ENCODE peak calls at places on chromosome 1, in seven cellular contexts. One of them, this sample, is unnamed.

GRCh38 chr1:79646885-79647284 is 640.4 kb upstream of the ADGRL4 start:
- DNase-seq in amniotic stem cell: no peak
- DNase-seq in CD14-positive monocyte: no peak
- DNase-seq in NCI-H748 treated with DMSO at 0.1 percent for 48 hours: no peak
- DNase-seq in HuH-7: no peak
- DNase-seq in nephron progenitor cell: no peak
- DNase-seq in retina: no peak
- DNase-seq in this sample: no peak

GRCh38 chr1:223718850-223719249 is 6.5 kb downstream of the CAPN2 start:
- DNase-seq in amniotic stem cell: no peak
- DNase-seq in HuH-7: no peak
- DNase-seq in NCI-H748 treated with DMSO at 0.1 percent for 48 hours: no peak
- DNase-seq in nephron progenitor cell: no peak
- DNase-seq in CD14-positive monocyte: no peak
- DNase-seq in retina: no peak
- DNase-seq in this sample: no peak

GRCh38 chr1:193592325-193592724 is 405.9 kb upstream of the B3GALT2 start:
- DNase-seq in CD14-positive monocyte: no peak
- DNase-seq in nephron progenitor cell: no peak
- DNase-seq in amniotic stem cell: no peak
- DNase-seq in HuH-7: no peak
- DNase-seq in retina: no peak
- DNase-seq in NCI-H748 treated with DMSO at 0.1 percent for 48 hours: no peak
- DNase-seq in this sample: no peak

GRCh38 chr1:16393255-16394177 is 26.5 kb downstream of the SZRD1 start:
- DNase-seq in CD14-positive monocyte: no peak
- DNase-seq in retina: no peak
- DNase-seq in NCI-H748 treated with DMSO at 0.1 percent for 48 hours: no peak
- DNase-seq in nephron progenitor cell: no peak
- DNase-seq in amniotic stem cell: no peak
- DNase-seq in HuH-7: no peak
- DNase-seq in this sample: no peak

GRCh38 chr1:26696191-26696644 is 403 bp downstream of the ARID1A start:
- DNase-seq in amniotic stem cell: no peak
- DNase-seq in retina: no peak
- DNase-seq in NCI-H748 treated with DMSO at 0.1 percent for 48 hours: no peak
- DNase-seq in nephron progenitor cell: peak; percentile 49
- DNase-seq in CD14-positive monocyte: no peak
- DNase-seq in HuH-7: no peak
- DNase-seq in this sample: no peak

GRCh38 chr1:227351443-227351842 is 33.2 kb upstream of the CDC42BPA start:
- DNase-seq in nephron progenitor cell: no peak
- DNase-seq in CD14-positive monocyte: no peak
- DNase-seq in amniotic stem cell: no peak
- DNase-seq in NCI-H748 treated with DMSO at 0.1 percent for 48 hours: no peak
- DNase-seq in retina: no peak
- DNase-seq in HuH-7: no peak
- DNase-seq in this sample: peak; percentile 68

GRCh38 chr1:78520216-78520615 is 29.4 kb downstream of the PTGFR start:
- DNase-seq in amniotic stem cell: no peak
- DNase-seq in retina: no peak
- DNase-seq in HuH-7: no peak
- DNase-seq in nephron progenitor cell: no peak
- DNase-seq in NCI-H748 treated with DMSO at 0.1 percent for 48 hours: no peak
- DNase-seq in CD14-positive monocyte: no peak
- DNase-seq in this sample: no peak

GRCh38 chr1:152515454-152515823 is 1.2 kb downstream of the CRCT1 start:
- DNase-seq in NCI-H748 treated with DMSO at 0.1 percent for 48 hours: no peak
- DNase-seq in nephron progenitor cell: no peak
- DNase-seq in HuH-7: no peak
- DNase-seq in amniotic stem cell: no peak
- DNase-seq in CD14-positive monocyte: no peak
- DNase-seq in retina: peak; percentile 49
- DNase-seq in this sample: peak; percentile 10

GRCh38 chr1:200670215-200671118 is 760 bp upstream of the DDX59 start:
- DNase-seq in NCI-H748 treated with DMSO at 0.1 percent for 48 hours: peak; percentile 10
- DNase-seq in retina: no peak
- DNase-seq in nephron progenitor cell: no peak
- DNase-seq in HuH-7: peak; percentile 43
- DNase-seq in CD14-positive monocyte: peak; percentile 52
- DNase-seq in amniotic stem cell: peak; percentile 40
- DNase-seq in this sample: no peak

GRCh38 chr1:172948457-172948856 is 102.3 kb downstream of the TNFSF18 start:
- DNase-seq in NCI-H748 treated with DMSO at 0.1 percent for 48 hours: no peak
- DNase-seq in retina: no peak
- DNase-seq in amniotic stem cell: peak; percentile 70
- DNase-seq in HuH-7: no peak
- DNase-seq in nephron progenitor cell: no peak
- DNase-seq in CD14-positive monocyte: no peak
- DNase-seq in this sample: peak; percentile 95

GRCh38 chr1:244074559-244075171 is 23.6 kb downstream of the ZBTB18 start:
- DNase-seq in nephron progenitor cell: no peak
- DNase-seq in amniotic stem cell: no peak
- DNase-seq in CD14-positive monocyte: no peak
- DNase-seq in NCI-H748 treated with DMSO at 0.1 percent for 48 hours: peak; percentile 1
- DNase-seq in HuH-7: no peak
- DNase-seq in retina: no peak
- DNase-seq in this sample: no peak

GRCh38 chr1:53643881-53644390 is 95.0 kb downstream of the GLIS1 start:
- DNase-seq in HuH-7: no peak
- DNase-seq in retina: no peak
- DNase-seq in CD14-positive monocyte: peak; percentile 3
- DNase-seq in amniotic stem cell: no peak
- DNase-seq in NCI-H748 treated with DMSO at 0.1 percent for 48 hours: no peak
- DNase-seq in nephron progenitor cell: no peak
- DNase-seq in this sample: no peak